ENCODE peak calls at places on chromosomes 11 and 22, in six cellular contexts. One of them, this sample, is unnamed.
A peak's percentile ranks its signal among the peaks of the same experiment; 100 is the strongest.

GRCh38 chr22:30875481-30876215 is 92.9 kb downstream of the MORC2 start:
- DNase-seq in HCT116: no peak
- DNase-seq in H9: no peak
- DNase-seq in heart right ventricle: peak; percentile 71
- DNase-seq in GM12878: no peak
- DNase-seq in transverse colon: no peak
- DNase-seq in this sample: no peak

GRCh38 chr11:122333476-122333875 is 217.5 kb upstream of the BLID start:
- DNase-seq in transverse colon: no peak
- DNase-seq in heart right ventricle: no peak
- DNase-seq in GM12878: no peak
- DNase-seq in HCT116: no peak
- DNase-seq in H9: no peak
- DNase-seq in this sample: no peak

GRCh38 chr11:8016396-8016949 is 29.3 kb downstream of the EIF3F start:
- DNase-seq in transverse colon: no peak
- DNase-seq in heart right ventricle: no peak
- DNase-seq in H9: peak; percentile 73
- DNase-seq in HCT116: no peak
- DNase-seq in GM12878: no peak
- DNase-seq in this sample: no peak

GRCh38 chr11:2477936-2478335 is 33.1 kb downstream of the KCNQ1 start:
- DNase-seq in GM12878: no peak
- DNase-seq in HCT116: no peak
- DNase-seq in H9: no peak
- DNase-seq in transverse colon: no peak
- DNase-seq in heart right ventricle: no peak
- DNase-seq in this sample: no peak

GRCh38 chr11:109036011-109036410 is 371.1 kb downstream of the DDX10 start:
- DNase-seq in heart right ventricle: no peak
- DNase-seq in GM12878: no peak
- DNase-seq in transverse colon: no peak
- DNase-seq in H9: no peak
- DNase-seq in HCT116: no peak
- DNase-seq in this sample: no peak

GRCh38 chr11:88475991-88476418 is 138.5 kb upstream of the CTSC start:
- DNase-seq in GM12878: no peak
- DNase-seq in H9: no peak
- DNase-seq in HCT116: no peak
- DNase-seq in transverse colon: no peak
- DNase-seq in heart right ventricle: no peak
- DNase-seq in this sample: no peak

GRCh38 chr11:126834149-126834548 is 166.4 kb downstream of the KIRREL3 start:
- DNase-seq in transverse colon: no peak
- DNase-seq in H9: no peak
- DNase-seq in HCT116: no peak
- DNase-seq in GM12878: no peak
- DNase-seq in heart right ventricle: no peak
- DNase-seq in this sample: no peak

GRCh38 chr22:45997077-45997774 is 20.3 kb upstream of the WNT7B start:
- DNase-seq in HCT116: no peak
- DNase-seq in H9: peak; percentile 63
- DNase-seq in transverse colon: peak; percentile 79
- DNase-seq in heart right ventricle: peak; percentile 95
- DNase-seq in GM12878: no peak
- DNase-seq in this sample: peak; percentile 65

GRCh38 chr11:34323601-34324000 is 34.2 kb downstream of the ABTB2 start:
- DNase-seq in transverse colon: no peak
- DNase-seq in GM12878: no peak
- DNase-seq in H9: no peak
- DNase-seq in HCT116: no peak
- DNase-seq in heart right ventricle: no peak
- DNase-seq in this sample: no peak

GRCh38 chr11:113729456-113729855 is 23.3 kb upstream of the TMPRSS5 start:
- DNase-seq in heart right ventricle: no peak
- DNase-seq in transverse colon: no peak
- DNase-seq in GM12878: no peak
- DNase-seq in HCT116: no peak
- DNase-seq in H9: no peak
- DNase-seq in this sample: no peak

GRCh38 chr22:37663521-37664140 is 5.1 kb downstream of the PDXP start:
- DNase-seq in heart right ventricle: no peak
- DNase-seq in GM12878: no peak
- DNase-seq in transverse colon: no peak
- DNase-seq in H9: no peak
- DNase-seq in HCT116: no peak
- DNase-seq in this sample: no peak

GRCh38 chr11:106021181-106021966 is 666 bp downstream of the MSANTD4 start:
- DNase-seq in HCT116: no peak
- DNase-seq in heart right ventricle: no peak
- DNase-seq in H9: no peak
- DNase-seq in transverse colon: no peak
- DNase-seq in GM12878: no peak
- DNase-seq in this sample: no peak

GRCh38 chr11:109729761-109730160 is 307.8 kb downstream of the C11orf87 start:
- DNase-seq in transverse colon: peak; percentile 23
- DNase-seq in HCT116: no peak
- DNase-seq in H9: no peak
- DNase-seq in GM12878: no peak
- DNase-seq in heart right ventricle: no peak
- DNase-seq in this sample: peak; percentile 42

GRCh38 chr22:31950226-31950625 is 5.9 kb downstream of the YWHAH start:
- DNase-seq in HCT116: no peak
- DNase-seq in H9: no peak
- DNase-seq in GM12878: no peak
- DNase-seq in transverse colon: no peak
- DNase-seq in heart right ventricle: peak; percentile 23
- DNase-seq in this sample: no peak

GRCh38 chr22:29225422-29226090 is 19.9 kb downstream of the EMID1 start:
- DNase-seq in heart right ventricle: peak; percentile 50
- DNase-seq in GM12878: no peak
- DNase-seq in transverse colon: peak; percentile 33
- DNase-seq in H9: no peak
- DNase-seq in HCT116: no peak
- DNase-seq in this sample: peak; percentile 30

GRCh38 chr11:72598901-72599300 is 75.3 kb downstream of the PDE2A start:
- DNase-seq in heart right ventricle: peak; percentile 65
- DNase-seq in H9: peak; percentile 77
- DNase-seq in GM12878: no peak
- DNase-seq in transverse colon: peak; percentile 35
- DNase-seq in HCT116: no peak
- DNase-seq in this sample: peak; percentile 42

GRCh38 chr11:1148752-1149180 is 9.0 kb upstream of the MUC5AC start:
- DNase-seq in heart right ventricle: no peak
- DNase-seq in HCT116: no peak
- DNase-seq in H9: no peak
- DNase-seq in GM12878: no peak
- DNase-seq in transverse colon: peak; percentile 19
- DNase-seq in this sample: no peak

GRCh38 chr22:50600967-50601668 is 525 bp downstream of the MAPK8IP2 start:
- DNase-seq in H9: no peak
- DNase-seq in GM12878: no peak
- DNase-seq in HCT116: no peak
- DNase-seq in transverse colon: no peak
- DNase-seq in heart right ventricle: no peak
- DNase-seq in this sample: no peak

GRCh38 chr11:97739892-97740782 is 1280.6 kb upstream of the CNTN5 start:
- DNase-seq in H9: no peak
- DNase-seq in GM12878: no peak
- DNase-seq in heart right ventricle: no peak
- DNase-seq in transverse colon: no peak
- DNase-seq in HCT116: no peak
- DNase-seq in this sample: no peak

GRCh38 chr22:28977481-28977971 is 84.1 kb downstream of the C22orf31 start:
- DNase-seq in H9: no peak
- DNase-seq in GM12878: no peak
- DNase-seq in HCT116: peak; percentile 18
- DNase-seq in heart right ventricle: no peak
- DNase-seq in transverse colon: no peak
- DNase-seq in this sample: peak; percentile 22

GRCh38 chr11:64238999-64239398 is 1.9 kb upstream of the FKBP2 start:
- DNase-seq in H9: no peak
- DNase-seq in GM12878: no peak
- DNase-seq in heart right ventricle: no peak
- DNase-seq in HCT116: no peak
- DNase-seq in transverse colon: no peak
- DNase-seq in this sample: no peak
- H3K27ac ChIP-seq in H9: no peak overlapping the region
- H3K27ac ChIP-seq in GM12878: peak overlapping the region; percentile 92
- H3K27ac ChIP-seq in heart right ventricle: peak overlapping the region; percentile 98
- H3K27ac ChIP-seq in HCT116: peak overlapping the region; percentile 96
- H3K27ac ChIP-seq in transverse colon: peak overlapping the region; percentile 98
- H3K27ac ChIP-seq in this sample: peak overlapping the region; percentile 84

GRCh38 chr11:102831128-102831708 is 12.2 kb downstream of the MMP3 start:
- DNase-seq in heart right ventricle: no peak
- DNase-seq in GM12878: no peak
- DNase-seq in H9: peak; percentile 80
- DNase-seq in HCT116: no peak
- DNase-seq in transverse colon: peak; percentile 51
- DNase-seq in this sample: peak; percentile 24
- TF ChIP-seq CTCF in heart right ventricle: no peak
- TF ChIP-seq CTCF in GM12878: peak; percentile 53
- TF ChIP-seq CTCF in H9: peak; percentile 57
- TF ChIP-seq CTCF in HCT116: no peak
- TF ChIP-seq CTCF in transverse colon: peak; percentile 59
- TF ChIP-seq CTCF in this sample: peak; percentile 23

GRCh38 chr22:39494471-39495120 is 7.5 kb upstream of the MIEF1 start:
- DNase-seq in HCT116: no peak
- DNase-seq in heart right ventricle: no peak
- DNase-seq in transverse colon: no peak
- DNase-seq in GM12878: no peak
- DNase-seq in H9: no peak
- DNase-seq in this sample: no peak
- H3K27ac ChIP-seq in HCT116: no peak overlapping the region
- H3K27ac ChIP-seq in heart right ventricle: no peak overlapping the region
- H3K27ac ChIP-seq in transverse colon: no peak overlapping the region
- H3K27ac ChIP-seq in GM12878: no peak overlapping the region
- H3K27ac ChIP-seq in H9: no peak overlapping the region
- H3K27ac ChIP-seq in this sample: no peak overlapping the region

GRCh38 chr11:28114731-28115130 is 6.5 kb downstream of the METTL15 start:
- DNase-seq in HCT116: no peak
- DNase-seq in transverse colon: no peak
- DNase-seq in GM12878: no peak
- DNase-seq in heart right ventricle: no peak
- DNase-seq in H9: no peak
- DNase-seq in this sample: no peak
- TF ChIP-seq CTCF in HCT116: no peak
- TF ChIP-seq CTCF in transverse colon: no peak
- TF ChIP-seq CTCF in GM12878: no peak
- TF ChIP-seq CTCF in heart right ventricle: no peak
- TF ChIP-seq CTCF in H9: no peak
- TF ChIP-seq CTCF in this sample: no peak

DNA sequence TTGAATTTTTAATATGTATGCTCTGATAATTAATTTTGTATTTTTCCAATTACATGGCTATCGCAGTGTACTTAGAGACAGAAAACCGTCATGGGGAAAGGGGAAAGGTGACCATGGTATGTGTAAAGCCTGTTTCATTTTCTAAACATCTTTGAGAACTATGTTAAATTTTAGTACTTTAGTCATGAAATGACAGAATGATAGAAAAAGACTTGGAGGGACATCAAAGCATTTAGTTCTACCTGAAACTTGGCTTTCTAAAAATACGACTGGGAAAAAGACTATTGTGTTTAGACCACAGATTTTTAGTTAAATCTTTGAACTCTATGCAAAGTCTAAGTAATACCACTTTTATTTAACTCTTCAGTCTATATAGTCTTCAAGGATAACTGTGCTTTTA is 54.1 kb downstream of the MAML2 start:
- DNase-seq in transverse colon: no peak
- DNase-seq in GM12878: peak; percentile 58
- DNase-seq in heart right ventricle: no peak
- DNase-seq in HCT116: no peak
- DNase-seq in H9: no peak
- DNase-seq in this sample: no peak
- H3K27ac ChIP-seq in transverse colon: no peak overlapping the region
- H3K27ac ChIP-seq in GM12878: peak overlapping the region; percentile 35
- H3K27ac ChIP-seq in heart right ventricle: no peak overlapping the region
- H3K27ac ChIP-seq in HCT116: no peak overlapping the region
- H3K27ac ChIP-seq in H9: no peak overlapping the region
- H3K27ac ChIP-seq in this sample: no peak overlapping the region

DNA sequence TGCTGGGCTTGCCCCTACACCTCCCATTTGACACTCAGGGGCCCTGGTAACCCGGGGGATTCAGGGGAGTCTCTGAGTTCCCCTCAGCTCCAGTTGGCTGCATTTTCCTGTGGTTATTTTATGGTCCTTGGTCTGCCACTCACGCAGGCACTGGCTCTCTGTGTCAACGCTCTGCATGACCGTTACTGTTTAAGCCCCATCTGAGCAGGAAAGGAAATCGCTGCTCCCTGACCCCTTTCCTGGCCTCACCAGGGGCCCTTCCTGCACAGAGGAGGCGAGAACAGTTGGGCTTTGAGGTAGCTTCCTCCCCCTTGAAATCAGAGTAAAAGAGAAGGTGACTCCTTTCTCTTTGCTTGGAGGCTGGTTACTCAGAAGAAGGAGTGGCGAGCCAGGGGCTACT is 2.4 kb downstream of the C1QTNF4 start:
- DNase-seq in transverse colon: no peak
- DNase-seq in GM12878: no peak
- DNase-seq in HCT116: no peak
- DNase-seq in heart right ventricle: no peak
- DNase-seq in H9: no peak
- DNase-seq in this sample: no peak
- TF ChIP-seq CTCF in transverse colon: no peak
- TF ChIP-seq CTCF in GM12878: no peak
- TF ChIP-seq CTCF in HCT116: no peak
- TF ChIP-seq CTCF in heart right ventricle: no peak
- TF ChIP-seq CTCF in H9: no peak
- TF ChIP-seq CTCF in this sample: no peak

This sample was measured in body of pancreas.